ENCODE peak calls at places on chromosome 3, in four cellular contexts. One of them, this sample, is unnamed.

GRCh38 chr3:4006288-4006687 is 207.1 kb downstream of the LRRN1 start:
- DNase-seq in Right ventricle myocardium superior: no peak
- DNase-seq in NK-92 treated with Interleukin-12 subunit alpha and Interleukin-12 subunit beta, amount 100 ng/mL, for 24 hours: no peak
- DNase-seq in SK-N-SH: no peak
- DNase-seq in this sample: no peak

GRCh38 chr3:71725279-71725991 is at the start of gene EIF4E3:
- DNase-seq in NK-92 treated with Interleukin-12 subunit alpha and Interleukin-12 subunit beta, amount 100 ng/mL, for 24 hours: no peak
- DNase-seq in Right ventricle myocardium superior: peak
- DNase-seq in SK-N-SH: peak
- DNase-seq in this sample: no peak

GRCh38 chr3:125123906-125124305 is 68.1 kb upstream of the HEG1 start:
- DNase-seq in Right ventricle myocardium superior: no peak
- DNase-seq in NK-92 treated with Interleukin-12 subunit alpha and Interleukin-12 subunit beta, amount 100 ng/mL, for 24 hours: no peak
- DNase-seq in SK-N-SH: peak
- DNase-seq in this sample: no peak

GRCh38 chr3:158313344-158313927 is 203.5 kb downstream of the RSRC1 start:
- DNase-seq in SK-N-SH: peak
- DNase-seq in Right ventricle myocardium superior: no peak
- DNase-seq in NK-92 treated with Interleukin-12 subunit alpha and Interleukin-12 subunit beta, amount 100 ng/mL, for 24 hours: no peak
- DNase-seq in this sample: no peak

GRCh38 chr3:128301186-128302023 is 148.1 kb downstream of the EEFSEC start:
- DNase-seq in Right ventricle myocardium superior: no peak
- DNase-seq in NK-92 treated with Interleukin-12 subunit alpha and Interleukin-12 subunit beta, amount 100 ng/mL, for 24 hours: no peak
- DNase-seq in SK-N-SH: no peak
- DNase-seq in this sample: no peak

GRCh38 chr3:14861451-14862302 is 42.9 kb downstream of the FGD5 start:
- DNase-seq in SK-N-SH: no peak
- DNase-seq in NK-92 treated with Interleukin-12 subunit alpha and Interleukin-12 subunit beta, amount 100 ng/mL, for 24 hours: no peak
- DNase-seq in Right ventricle myocardium superior: no peak
- DNase-seq in this sample: no peak

GRCh38 chr3:12371525-12372140 is 82.8 kb downstream of the PPARG start:
- DNase-seq in NK-92 treated with Interleukin-12 subunit alpha and Interleukin-12 subunit beta, amount 100 ng/mL, for 24 hours: no peak
- DNase-seq in SK-N-SH: peak
- DNase-seq in Right ventricle myocardium superior: peak
- DNase-seq in this sample: no peak

GRCh38 chr3:13600950-13601691 is 52.2 kb downstream of the FBLN2 start:
- DNase-seq in NK-92 treated with Interleukin-12 subunit alpha and Interleukin-12 subunit beta, amount 100 ng/mL, for 24 hours: no peak
- DNase-seq in Right ventricle myocardium superior: no peak
- DNase-seq in SK-N-SH: peak
- DNase-seq in this sample: no peak

GRCh38 chr3:134743006-134743405 is 52.1 kb upstream of the EPHB1 start:
- DNase-seq in SK-N-SH: no peak
- DNase-seq in Right ventricle myocardium superior: no peak
- DNase-seq in NK-92 treated with Interleukin-12 subunit alpha and Interleukin-12 subunit beta, amount 100 ng/mL, for 24 hours: no peak
- DNase-seq in this sample: no peak

GRCh38 chr3:153163349-153164008 is 1.5 kb downstream of the RAP2B start:
- DNase-seq in Right ventricle myocardium superior: no peak
- DNase-seq in NK-92 treated with Interleukin-12 subunit alpha and Interleukin-12 subunit beta, amount 100 ng/mL, for 24 hours: no peak
- DNase-seq in SK-N-SH: no peak
- DNase-seq in this sample: no peak

GRCh38 chr3:184761120-184761841 is 49.4 kb upstream of the MAGEF1 start:
- DNase-seq in Right ventricle myocardium superior: peak
- DNase-seq in SK-N-SH: no peak
- DNase-seq in NK-92 treated with Interleukin-12 subunit alpha and Interleukin-12 subunit beta, amount 100 ng/mL, for 24 hours: no peak
- DNase-seq in this sample: no peak

GRCh38 chr3:113495035-113495434 is 19.9 kb downstream of the SPICE1 start:
- DNase-seq in Right ventricle myocardium superior: no peak
- DNase-seq in NK-92 treated with Interleukin-12 subunit alpha and Interleukin-12 subunit beta, amount 100 ng/mL, for 24 hours: no peak
- DNase-seq in SK-N-SH: no peak
- DNase-seq in this sample: no peak

GRCh38 chr3:71201939-71202338 is 381.6 kb downstream of the FOXP1 start:
- DNase-seq in Right ventricle myocardium superior: peak
- DNase-seq in NK-92 treated with Interleukin-12 subunit alpha and Interleukin-12 subunit beta, amount 100 ng/mL, for 24 hours: no peak
- DNase-seq in SK-N-SH: no peak
- DNase-seq in this sample: no peak

GRCh38 chr3:127733781-127734180 is 61.0 kb downstream of the ABTB1 start:
- DNase-seq in NK-92 treated with Interleukin-12 subunit alpha and Interleukin-12 subunit beta, amount 100 ng/mL, for 24 hours: no peak
- DNase-seq in Right ventricle myocardium superior: no peak
- DNase-seq in SK-N-SH: no peak
- DNase-seq in this sample: no peak

GRCh38 chr3:184832044-184832443 is 20.1 kb downstream of the VPS8 start:
- DNase-seq in SK-N-SH: no peak
- DNase-seq in Right ventricle myocardium superior: no peak
- DNase-seq in NK-92 treated with Interleukin-12 subunit alpha and Interleukin-12 subunit beta, amount 100 ng/mL, for 24 hours: no peak
- DNase-seq in this sample: no peak

GRCh38 chr3:158642005-158642404 is 2.3 kb upstream of the GFM1 start:
- DNase-seq in Right ventricle myocardium superior: no peak
- DNase-seq in SK-N-SH: no peak
- DNase-seq in NK-92 treated with Interleukin-12 subunit alpha and Interleukin-12 subunit beta, amount 100 ng/mL, for 24 hours: no peak
- DNase-seq in this sample: no peak

GRCh38 chr3:182124716-182125115 is 413.0 kb downstream of the SOX2 start:
- DNase-seq in SK-N-SH: no peak
- DNase-seq in Right ventricle myocardium superior: no peak
- DNase-seq in NK-92 treated with Interleukin-12 subunit alpha and Interleukin-12 subunit beta, amount 100 ng/mL, for 24 hours: no peak
- DNase-seq in this sample: no peak

GRCh38 chr3:126654571-126655393 is at the start of gene TXNRD3:
- DNase-seq in NK-92 treated with Interleukin-12 subunit alpha and Interleukin-12 subunit beta, amount 100 ng/mL, for 24 hours: no peak
- DNase-seq in SK-N-SH: peak
- DNase-seq in Right ventricle myocardium superior: peak
- DNase-seq in this sample: peak

GRCh38 chr3:194826594-194826993 is 140.9 kb downstream of the FAM43A start:
- DNase-seq in SK-N-SH: no peak
- DNase-seq in Right ventricle myocardium superior: no peak
- DNase-seq in NK-92 treated with Interleukin-12 subunit alpha and Interleukin-12 subunit beta, amount 100 ng/mL, for 24 hours: no peak
- DNase-seq in this sample: no peak

GRCh38 chr3:111595239-111595638 is at the start of gene ZBED2:
- DNase-seq in NK-92 treated with Interleukin-12 subunit alpha and Interleukin-12 subunit beta, amount 100 ng/mL, for 24 hours: no peak
- DNase-seq in Right ventricle myocardium superior: no peak
- DNase-seq in SK-N-SH: no peak
- DNase-seq in this sample: no peak

GRCh38 chr3:99817047-99817436 is 620 bp upstream of the CMSS1 start:
- DNase-seq in NK-92 treated with Interleukin-12 subunit alpha and Interleukin-12 subunit beta, amount 100 ng/mL, for 24 hours: no peak
- DNase-seq in Right ventricle myocardium superior: no peak
- DNase-seq in SK-N-SH: peak
- DNase-seq in this sample: no peak

GRCh38 chr3:40752492-40752891 is 227.7 kb downstream of the ZNF621 start:
- DNase-seq in NK-92 treated with Interleukin-12 subunit alpha and Interleukin-12 subunit beta, amount 100 ng/mL, for 24 hours: no peak
- DNase-seq in SK-N-SH: no peak
- DNase-seq in Right ventricle myocardium superior: no peak
- DNase-seq in this sample: no peak

GRCh38 chr3:117553461-117553860 is 843.9 kb downstream of the TUSC7 start:
- DNase-seq in Right ventricle myocardium superior: no peak
- DNase-seq in NK-92 treated with Interleukin-12 subunit alpha and Interleukin-12 subunit beta, amount 100 ng/mL, for 24 hours: no peak
- DNase-seq in SK-N-SH: no peak
- DNase-seq in this sample: no peak

GRCh38 chr3:117398166-117398954 is 688.8 kb downstream of the TUSC7 start:
- DNase-seq in SK-N-SH: no peak
- DNase-seq in Right ventricle myocardium superior: no peak
- DNase-seq in NK-92 treated with Interleukin-12 subunit alpha and Interleukin-12 subunit beta, amount 100 ng/mL, for 24 hours: no peak
- DNase-seq in this sample: peak

GRCh38 chr3:51942603-51943450 is 664 bp downstream of the PARP3 start:
- DNase-seq in NK-92 treated with Interleukin-12 subunit alpha and Interleukin-12 subunit beta, amount 100 ng/mL, for 24 hours: no peak
- DNase-seq in SK-N-SH: peak
- DNase-seq in Right ventricle myocardium superior: peak
- DNase-seq in this sample: no peak

GRCh38 chr3:114509756-114510155 is 215.9 kb downstream of the TIGIT start:
- DNase-seq in SK-N-SH: no peak
- DNase-seq in NK-92 treated with Interleukin-12 subunit alpha and Interleukin-12 subunit beta, amount 100 ng/mL, for 24 hours: no peak
- DNase-seq in Right ventricle myocardium superior: no peak
- DNase-seq in this sample: no peak

GRCh38 chr3:25001041-25001591 is 426.9 kb upstream of the RARB start:
- DNase-seq in NK-92 treated with Interleukin-12 subunit alpha and Interleukin-12 subunit beta, amount 100 ng/mL, for 24 hours: no peak
- DNase-seq in SK-N-SH: no peak
- DNase-seq in Right ventricle myocardium superior: no peak
- DNase-seq in this sample: no peak

GRCh38 chr3:128173849-128174248 is 20.6 kb downstream of the EEFSEC start:
- DNase-seq in NK-92 treated with Interleukin-12 subunit alpha and Interleukin-12 subunit beta, amount 100 ng/mL, for 24 hours: no peak
- DNase-seq in Right ventricle myocardium superior: no peak
- DNase-seq in SK-N-SH: peak
- DNase-seq in this sample: no peak

GRCh38 chr3:184717608-184717995 is 5.7 kb upstream of the MAGEF1 start:
- DNase-seq in NK-92 treated with Interleukin-12 subunit alpha and Interleukin-12 subunit beta, amount 100 ng/mL, for 24 hours: no peak
- DNase-seq in Right ventricle myocardium superior: no peak
- DNase-seq in SK-N-SH: no peak
- DNase-seq in this sample: no peak

GRCh38 chr3:187669675-187670504 is at the start of gene SST:
- DNase-seq in NK-92 treated with Interleukin-12 subunit alpha and Interleukin-12 subunit beta, amount 100 ng/mL, for 24 hours: no peak
- DNase-seq in Right ventricle myocardium superior: peak
- DNase-seq in SK-N-SH: no peak
- DNase-seq in this sample: no peak

GRCh38 chr3:46396129-46396528 is 10.7 kb downstream of the CCR5AS start:
- DNase-seq in Right ventricle myocardium superior: no peak
- DNase-seq in SK-N-SH: no peak
- DNase-seq in NK-92 treated with Interleukin-12 subunit alpha and Interleukin-12 subunit beta, amount 100 ng/mL, for 24 hours: no peak
- DNase-seq in this sample: no peak

GRCh38 chr3:136728918-136729317 is 23.3 kb downstream of the STAG1 start:
- DNase-seq in SK-N-SH: no peak
- DNase-seq in NK-92 treated with Interleukin-12 subunit alpha and Interleukin-12 subunit beta, amount 100 ng/mL, for 24 hours: no peak
- DNase-seq in Right ventricle myocardium superior: no peak
- DNase-seq in this sample: no peak

GRCh38 chr3:147412491-147412916 is 3.3 kb downstream of the ZIC1 start:
- DNase-seq in SK-N-SH: no peak
- DNase-seq in NK-92 treated with Interleukin-12 subunit alpha and Interleukin-12 subunit beta, amount 100 ng/mL, for 24 hours: no peak
- DNase-seq in Right ventricle myocardium superior: no peak
- DNase-seq in this sample: no peak

GRCh38 chr3:9891072-9891622 is 737 bp downstream of the JAGN1 start:
- DNase-seq in Right ventricle myocardium superior: no peak
- DNase-seq in SK-N-SH: no peak
- DNase-seq in NK-92 treated with Interleukin-12 subunit alpha and Interleukin-12 subunit beta, amount 100 ng/mL, for 24 hours: no peak
- DNase-seq in this sample: no peak

GRCh38 chr3:125148836-125149235 is 63.7 kb downstream of the SLC12A8 start:
- DNase-seq in SK-N-SH: no peak
- DNase-seq in Right ventricle myocardium superior: peak
- DNase-seq in NK-92 treated with Interleukin-12 subunit alpha and Interleukin-12 subunit beta, amount 100 ng/mL, for 24 hours: no peak
- DNase-seq in this sample: no peak

GRCh38 chr3:190384241-190384863 is 3.6 kb upstream of the CLDN16 start:
- DNase-seq in NK-92 treated with Interleukin-12 subunit alpha and Interleukin-12 subunit beta, amount 100 ng/mL, for 24 hours: no peak
- DNase-seq in SK-N-SH: no peak
- DNase-seq in Right ventricle myocardium superior: no peak
- DNase-seq in this sample: peak

This sample was measured in NCI-H774.